ENCODE peak calls at places on chromosomes 1 and 21, in four cellular contexts. C is HCT116, Z is K562, Y is HepG2. W is an unnamed sample.

GRCh38 chr1:112496290-112496689 is 12.5 kb upstream of the WNT2B start:
- DNase-seq in Y (no peak), C (no peak), Z (no peak), W (no peak)

GRCh38 chr1:226226601-226227000 is 3.1 kb downstream of the MIXL1 start:
- DNase-seq in Z (no peak), Y (no peak), C (no peak), W (no peak)

GRCh38 chr1:96763514-96763913 is 41.9 kb downstream of the PTBP2 start:
- DNase-seq in C (no peak), Z (no peak), Y (no peak), W (no peak)

GRCh38 chr21:46020581-46020980 is 39.0 kb downstream of the COL6A1 start:
- DNase-seq in Z (no peak), C (no peak), Y (no peak), W (no peak)

GRCh38 chr1:180863158-180863775 is 49.4 kb upstream of the KIAA1614 start:
- DNase-seq in Z (peak), Y (peak), C (peak), W (peak)

GRCh38 chr1:170619167-170620030 is 44.5 kb upstream of the PRRX1 start:
- DNase-seq in Z (no peak), C (no peak), Y (no peak), W (no peak)

GRCh38 chr1:229620876-229621275 is 5.0 kb downstream of the TAF5L start:
- DNase-seq in Z (no peak), C (no peak), Y (no peak), W (no peak)

GRCh38 chr1:41486053-41486891 is 1.8 kb upstream of the EDN2 start:
- DNase-seq in C (no peak), Z (no peak), Y (no peak), W (no peak)

GRCh38 chr1:207346562-207346912 is 25.1 kb downstream of the CD55 start:
- DNase-seq in Y (no peak), C (no peak), Z (no peak), W (no peak)

GRCh38 chr1:205523891-205524793 is 19.7 kb downstream of the CDK18 start:
- DNase-seq in Z (peak), Y (peak), C (peak), W (peak)

GRCh38 chr1:156746716-156747631 is 4.5 kb downstream of the HDGF start:
- DNase-seq in C (peak), Y (peak), Z (peak), W (no peak)

GRCh38 chr1:204834329-204834728 is 36.3 kb upstream of the NFASC start:
- DNase-seq in Y (no peak), C (no peak), Z (no peak), W (no peak)

GRCh38 chr1:39508857-39509305 is 17.4 kb downstream of the BMP8A start:
- DNase-seq in Y (peak), C (no peak), Z (no peak), W (no peak)

GRCh38 chr1:40622936-40623629 is 42.4 kb downstream of the RIMS3 start:
- DNase-seq in C (no peak), Y (no peak), Z (no peak), W (no peak)

GRCh38 chr1:40825430-40825778 is 36.8 kb downstream of the CITED4 start:
- DNase-seq in C (no peak), Z (no peak), Y (no peak), W (no peak)

GRCh38 chr1:97252076-97252475 is 530.5 kb downstream of the PTBP2 start:
- DNase-seq in C (no peak), Z (no peak), Y (no peak), W (no peak)

GRCh38 chr1:110281363-110282290 is 57.5 kb upstream of the RBM15 start:
- DNase-seq in Y (no peak), C (no peak), Z (no peak), W (no peak)

GRCh38 chr1:154155282-154155681 is 409 bp upstream of the NUP210L start:
- DNase-seq in Y (no peak), C (no peak), Z (no peak), W (no peak)

GRCh38 chr1:108897865-108898720 is 21.3 kb downstream of the GPSM2 start:
- DNase-seq in Z (no peak), Y (peak), C (peak), W (no peak)

DNA sequence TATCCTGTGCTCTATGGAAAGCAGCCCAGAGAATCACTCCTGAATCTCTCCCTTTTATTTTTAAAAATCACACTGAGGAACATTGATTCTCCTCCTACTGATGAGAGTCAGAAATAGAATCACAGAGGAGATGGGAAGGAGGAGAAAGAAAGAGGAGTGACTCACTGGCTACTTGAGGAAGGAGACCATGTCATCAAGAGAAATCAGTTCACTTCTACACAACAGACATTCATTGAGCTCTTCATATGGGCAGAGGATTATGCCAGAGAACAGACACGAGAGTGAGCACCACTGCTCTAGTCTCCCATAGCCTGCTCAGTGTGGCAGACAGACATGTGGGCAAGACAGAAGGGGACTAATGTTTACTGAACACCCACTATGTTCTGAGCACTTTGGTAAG is 44.2 kb downstream of the RAB3B start:
- DNase-seq in Z (no peak), C (no peak), Y (no peak), W (no peak)
- TF ChIP-seq TCF7L2 in Z (no peak), C (no peak), Y (no peak), W (no peak)

GRCh38 chr1:216826629-216827028 is 103.4 kb upstream of the ESRRG start:
- DNase-seq in Z (no peak), Y (no peak), C (no peak), W (no peak)

GRCh38 chr1:216832192-216832591 is 109.0 kb upstream of the ESRRG start:
- DNase-seq in Z (no peak), C (no peak), Y (peak), W (no peak)

GRCh38 chr1:216830836-216831235 is 107.6 kb upstream of the ESRRG start:
- DNase-seq in Z (no peak), C (no peak), Y (no peak), W (no peak)

GRCh38 chr1:216833516-216833915 is 110.3 kb upstream of the ESRRG start:
- DNase-seq in C (no peak), Z (no peak), Y (no peak), W (no peak)

DNA sequence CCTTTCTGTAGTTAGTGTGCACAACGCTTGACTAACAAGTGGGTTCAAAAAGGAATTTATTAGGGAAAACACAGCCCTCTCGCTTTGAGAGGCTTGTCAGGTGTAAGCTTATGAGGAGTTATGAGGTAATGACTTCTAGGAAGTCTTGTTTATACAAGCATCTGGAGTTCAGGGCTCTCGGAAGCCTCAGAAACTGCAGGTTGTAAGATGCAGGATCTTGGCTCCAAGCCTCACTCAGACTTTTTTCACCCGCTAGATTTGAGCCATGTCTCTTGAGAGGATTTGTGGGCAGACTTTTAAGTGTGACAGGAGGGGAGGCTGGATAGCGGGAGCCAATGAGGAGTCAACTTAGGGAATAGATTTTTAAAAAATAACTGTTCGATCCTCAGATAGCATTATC is 107.2 kb upstream of the ESRRG start:
- DNase-seq in Y (no peak), Z (no peak), C (no peak), W (no peak)
- TF ChIP-seq TCF7L2 in Y (no peak), Z (no peak), C (no peak), W (no peak)

DNA sequence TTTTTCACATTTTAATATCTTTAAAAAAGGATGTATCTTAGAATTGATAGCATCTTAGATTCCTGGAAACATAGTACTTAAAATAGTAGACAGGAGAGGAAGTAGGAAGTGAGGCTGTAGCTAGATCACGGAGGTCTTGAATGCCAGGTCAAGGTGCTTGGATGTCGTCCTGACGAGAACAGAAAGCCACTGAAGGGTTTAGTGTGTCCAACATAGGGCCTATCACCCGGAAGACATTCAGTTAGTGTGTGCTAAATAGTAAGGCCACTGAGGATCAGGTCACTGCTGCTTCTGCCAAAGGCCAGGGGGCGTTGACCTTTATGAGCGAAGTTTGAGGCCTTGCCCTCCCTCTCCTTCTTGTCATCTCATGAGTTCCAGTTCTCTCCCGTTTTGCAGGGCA is 35.7 kb downstream of the RAB3B start:
- DNase-seq in C (no peak), Z (peak), Y (no peak), W (no peak)
- TF ChIP-seq TCF7L2 in C (no peak), Z (no peak), Y (no peak), W (no peak)

GRCh38 chr1:63641615-63642014 is 48.4 kb downstream of the PGM1 start:
- DNase-seq in Z (no peak), C (no peak), Y (no peak), W (no peak)
- TF ChIP-seq TCF7L2 in Z (no peak), C (no peak), Y (no peak), W (no peak)

GRCh38 chr1:55257958-55258357 is 42.8 kb upstream of the USP24 start:
- DNase-seq in C (no peak), Z (no peak), Y (no peak), W (no peak)
- TF ChIP-seq TCF7L2 in C (no peak), Z (no peak), Y (no peak), W (no peak)

GRCh38 chr1:164719676-164720075 is 160.7 kb downstream of the PBX1 start:
- DNase-seq in C (no peak), Z (no peak), Y (no peak), W (no peak)

GRCh38 chr1:164718821-164719220 is 159.8 kb downstream of the PBX1 start:
- DNase-seq in Z (no peak), Y (no peak), C (no peak), W (no peak)

GRCh38 chr1:164713446-164714204 is 154.6 kb downstream of the PBX1 start:
- DNase-seq in Y (no peak), C (no peak), Z (no peak), W (no peak)

GRCh38 chr1:164720329-164721036 is 161.5 kb downstream of the PBX1 start:
- DNase-seq in Y (no peak), Z (no peak), C (no peak), W (no peak)

GRCh38 chr1:164716992-164717703 is 158.2 kb downstream of the PBX1 start:
- DNase-seq in C (no peak), Y (no peak), Z (no peak), W (no peak)
- TF ChIP-seq TCF7L2 in C (no peak), Y (no peak), Z (no peak), W (no peak)

GRCh38 chr1:16072616-16073484 is 601 bp downstream of the FAM131C start:
- DNase-seq in C (no peak), Z (peak), Y (no peak), W (no peak)

GRCh38 chr1:16075337-16076002 is 2.0 kb upstream of the FAM131C start:
- DNase-seq in Y (no peak), C (no peak), Z (no peak), W (no peak)

GRCh38 chr1:16072095-16072494 is 1.4 kb downstream of the FAM131C start:
- DNase-seq in C (no peak), Z (no peak), Y (no peak), W (no peak)

GRCh38 chr1:16074217-16074616 is 766 bp upstream of the FAM131C start:
- DNase-seq in Y (no peak), Z (no peak), C (no peak), W (no peak)

GRCh38 chr1:16073490-16074104 is at the start of gene FAM131C:
- DNase-seq in Y (no peak), C (no peak), Z (peak), W (no peak)
- TF ChIP-seq TCF7L2 in Y (no peak), C (peak), Z (no peak), W (no peak)

DNA sequence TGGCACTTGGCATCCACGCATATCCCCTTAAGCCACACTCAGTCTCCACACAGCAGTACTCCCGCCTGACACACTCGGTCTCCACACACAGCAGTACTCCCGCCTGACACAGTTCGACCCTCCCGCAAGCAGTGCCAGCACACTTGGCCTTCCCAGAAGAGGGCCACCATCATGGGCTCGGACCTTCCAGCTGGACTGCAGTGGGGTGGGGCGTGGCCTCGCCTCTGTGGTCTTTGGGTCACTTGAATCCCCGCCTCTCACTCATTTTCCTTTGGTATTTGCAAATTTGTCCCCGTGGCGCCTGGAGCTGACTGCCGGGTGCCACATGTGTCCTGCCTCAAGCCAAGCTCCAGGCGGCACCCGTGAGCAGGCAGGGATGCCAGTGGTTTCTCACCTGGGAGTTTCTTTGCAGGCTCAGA is 63.7 kb downstream of the FAAP20 start:
- DNase-seq in Z (no peak), C (no peak), Y (no peak), W (no peak)
- TF ChIP-seq TCF7L2 in Z (no peak), C (no peak), Y (no peak), W (no peak)

W was measured in Panc1.